ENCODE peak calls at places on chromosome 15, in six cellular contexts. U, I, V, L, H and Y are unnamed samples.

GRCh38 chr15:25171856-25172687 is 217.3 kb downstream of the SNRPN start:
- DNase-seq in U (no peak), I (no peak), V (no peak), L (peak), H (peak), Y (peak)

GRCh38 chr15:52100807-52101206 is 11.8 kb downstream of the BCL2L10 start:
- DNase-seq in U (peak), I (peak), V (no peak), L (peak), H (peak), Y (no peak)

GRCh38 chr15:25862087-25862468 is 1.0 kb downstream of the ATP10A start:
- DNase-seq in U (peak), I (no peak), V (no peak), L (no peak), H (no peak), Y (no peak)

GRCh38 chr15:25245801-25246622 is 192.8 kb downstream of the UBE3A start:
- DNase-seq in U (no peak), I (no peak), V (no peak), L (no peak), H (peak), Y (peak)

GRCh38 chr15:63442080-63442479 is 60.4 kb upstream of the CA12 start:
- DNase-seq in U (no peak), I (no peak), V (no peak), L (no peak), H (no peak), Y (no peak)

GRCh38 chr15:73630796-73631471 is 2.3 kb downstream of the NPTN start:
- DNase-seq in U (no peak), I (no peak), V (no peak), L (no peak), H (no peak), Y (no peak)

GRCh38 chr15:78768096-78768495 is 43.2 kb downstream of the ADAMTS7 start:
- DNase-seq in U (no peak), I (no peak), V (no peak), L (no peak), H (peak), Y (no peak)

GRCh38 chr15:27831384-27832262 is 267.5 kb downstream of the OCA2 start:
- DNase-seq in U (no peak), I (no peak), V (no peak), L (no peak), H (no peak), Y (peak)

GRCh38 chr15:36658321-36658720 is 78.9 kb downstream of the CDIN1 start:
- DNase-seq in U (peak), I (no peak), V (peak), L (no peak), H (no peak), Y (no peak)

GRCh38 chr15:28947241-28947674 is 61.5 kb downstream of the APBA2 start:
- DNase-seq in U (no peak), I (no peak), V (no peak), L (no peak), H (no peak), Y (peak)

GRCh38 chr15:74403981-74404563 is 29.7 kb downstream of the SEMA7A start:
- DNase-seq in U (no peak), I (no peak), V (no peak), L (no peak), H (no peak), Y (no peak)

GRCh38 chr15:68603951-68604350 is 25.2 kb downstream of the CORO2B start:
- DNase-seq in U (no peak), I (no peak), V (no peak), L (no peak), H (no peak), Y (no peak)

GRCh38 chr15:29093696-29094343 is 175.8 kb downstream of the NSMCE3 start:
- DNase-seq in U (no peak), I (no peak), V (no peak), L (peak), H (no peak), Y (no peak)

GRCh38 chr15:73140154-73140553 is 87.9 kb downstream of the NEO1 start:
- DNase-seq in U (peak), I (no peak), V (no peak), L (no peak), H (no peak), Y (no peak)

GRCh38 chr15:100831466-100831865 is 48.2 kb upstream of the ALDH1A3 start:
- DNase-seq in U (no peak), I (no peak), V (no peak), L (no peak), H (no peak), Y (no peak)

GRCh38 chr15:89416339-89417183 is 79.8 kb downstream of the RHCG start:
- DNase-seq in U (peak), I (no peak), V (no peak), L (no peak), H (peak), Y (no peak)

GRCh38 chr15:74006774-74007639 is 12.5 kb downstream of the PML start:
- DNase-seq in U (no peak), I (no peak), V (no peak), L (no peak), H (no peak), Y (no peak)

GRCh38 chr15:73127302-73127936 is 75.2 kb downstream of the NEO1 start:
- DNase-seq in U (peak), I (no peak), V (no peak), L (no peak), H (no peak), Y (no peak)

GRCh38 chr15:40252438-40253178 is 13.7 kb downstream of the PAK6 start:
- DNase-seq in U (no peak), I (no peak), V (no peak), L (no peak), H (peak), Y (no peak)

GRCh38 chr15:38886315-38887163 is 321.9 kb upstream of the RASGRP1 start:
- DNase-seq in U (peak), I (peak), V (no peak), L (no peak), H (no peak), Y (no peak)

GRCh38 chr15:89556413-89557262 is 18.6 kb upstream of the TICRR start:
- DNase-seq in U (peak), I (peak), V (peak), L (peak), H (no peak), Y (no peak)

GRCh38 chr15:26772588-26773484 is at the start of gene GABRB3:
- DNase-seq in U (peak), I (no peak), V (no peak), L (no peak), H (peak), Y (no peak)

GRCh38 chr15:67193223-67194009 is 61.0 kb downstream of the AAGAB start:
- DNase-seq in U (no peak), I (no peak), V (peak), L (no peak), H (peak), Y (no peak)

GRCh38 chr15:100788080-100788730 is 91.4 kb upstream of the ALDH1A3 start:
- DNase-seq in U (no peak), I (no peak), V (no peak), L (no peak), H (no peak), Y (peak)

GRCh38 chr15:36527512-36528162 is 51.8 kb upstream of the CDIN1 start:
- DNase-seq in U (peak), I (no peak), V (no peak), L (no peak), H (no peak), Y (no peak)

GRCh38 chr15:35912196-35912595 is 366.2 kb upstream of the DPH6 start:
- DNase-seq in U (peak), I (no peak), V (no peak), L (no peak), H (no peak), Y (no peak)

GRCh38 chr15:94070341-94071275 is 160.8 kb upstream of the MCTP2 start:
- DNase-seq in U (peak), I (no peak), V (no peak), L (no peak), H (no peak), Y (no peak)

GRCh38 chr15:99928429-99928981 is 195.3 kb upstream of the LYSMD4 start:
- DNase-seq in U (peak), I (peak), V (peak), L (peak), H (peak), Y (peak)

GRCh38 chr15:79916424-79916823 is 19.6 kb upstream of the MTHFS start:
- DNase-seq in U (no peak), I (no peak), V (no peak), L (no peak), H (no peak), Y (no peak)

GRCh38 chr15:82146990-82147461 is 101.2 kb upstream of the MEX3B start:
- DNase-seq in U (peak), I (no peak), V (no peak), L (no peak), H (no peak), Y (no peak)

GRCh38 chr15:39589815-39590644 is 9.2 kb downstream of the THBS1 start:
- DNase-seq in U (peak), I (no peak), V (no peak), L (no peak), H (no peak), Y (no peak)

GRCh38 chr15:92928351-92928750 is 28.2 kb downstream of the CHD2 start:
- DNase-seq in U (no peak), I (no peak), V (no peak), L (no peak), H (no peak), Y (no peak)

GRCh38 chr15:32042269-32042996 is 12.1 kb downstream of the CHRNA7 start:
- DNase-seq in U (no peak), I (no peak), V (peak), L (no peak), H (no peak), Y (no peak)

GRCh38 chr15:70775160-70775559 is 11.8 kb upstream of the UACA start:
- DNase-seq in U (peak), I (no peak), V (no peak), L (no peak), H (no peak), Y (no peak)

GRCh38 chr15:49279481-49280186 is 109.6 kb downstream of the GALK2 start:
- DNase-seq in U (no peak), I (no peak), V (no peak), L (no peak), H (no peak), Y (no peak)

GRCh38 chr15:93932164-93932776 is 299.1 kb upstream of the MCTP2 start:
- DNase-seq in U (no peak), I (no peak), V (no peak), L (no peak), H (no peak), Y (no peak)

GRCh38 chr15:48693474-48693873 is 48.0 kb upstream of the FBN1 start:
- DNase-seq in U (peak), I (no peak), V (no peak), L (no peak), H (no peak), Y (no peak)

GRCh38 chr15:70494861-70495571 is 268.3 kb downstream of the UACA start:
- DNase-seq in U (peak), I (peak), V (no peak), L (no peak), H (no peak), Y (no peak)

GRCh38 chr15:42603978-42604377 is 28.6 kb downstream of the STARD9 start:
- DNase-seq in U (no peak), I (no peak), V (no peak), L (no peak), H (no peak), Y (no peak)

GRCh38 chr15:42602501-42602900 is 27.1 kb downstream of the STARD9 start:
- DNase-seq in U (no peak), I (no peak), V (no peak), L (no peak), H (no peak), Y (no peak)

GRCh38 chr15:42608767-42609488 is 33.5 kb downstream of the STARD9 start:
- DNase-seq in U (no peak), I (no peak), V (no peak), L (no peak), H (no peak), Y (no peak)

GRCh38 chr15:42608110-42608531 is 32.7 kb downstream of the STARD9 start:
- DNase-seq in U (peak), I (no peak), V (no peak), L (no peak), H (no peak), Y (no peak)

GRCh38 chr15:42605281-42605744 is 29.9 kb downstream of the STARD9 start:
- DNase-seq in U (peak), I (no peak), V (no peak), L (no peak), H (no peak), Y (no peak)
- H3K4me3 ChIP-seq in U (no peak), I (no peak), V (no peak), L (no peak), H (no peak), Y (peak)

GRCh38 chr15:64891546-64891945 is 20.2 kb upstream of the ANKDD1A start:
- DNase-seq in U (no peak), I (no peak), V (no peak), L (no peak), H (no peak), Y (no peak)

GRCh38 chr15:64894395-64895056 is 17.2 kb upstream of the ANKDD1A start:
- DNase-seq in U (no peak), I (no peak), V (no peak), L (no peak), H (peak), Y (no peak)

GRCh38 chr15:64893481-64894394 is 18.0 kb upstream of the ANKDD1A start:
- DNase-seq in U (peak), I (peak), V (no peak), L (peak), H (peak), Y (peak)

GRCh38 chr15:64895285-64896065 is 16.2 kb upstream of the ANKDD1A start:
- DNase-seq in U (peak), I (no peak), V (no peak), L (no peak), H (peak), Y (no peak)

GRCh38 chr15:64892850-64893403 is 18.8 kb upstream of the ANKDD1A start:
- DNase-seq in U (no peak), I (no peak), V (no peak), L (no peak), H (no peak), Y (no peak)
- H3K4me3 ChIP-seq in U (no peak), I (no peak), V (no peak), L (no peak), H (no peak), Y (no peak)

DNA sequence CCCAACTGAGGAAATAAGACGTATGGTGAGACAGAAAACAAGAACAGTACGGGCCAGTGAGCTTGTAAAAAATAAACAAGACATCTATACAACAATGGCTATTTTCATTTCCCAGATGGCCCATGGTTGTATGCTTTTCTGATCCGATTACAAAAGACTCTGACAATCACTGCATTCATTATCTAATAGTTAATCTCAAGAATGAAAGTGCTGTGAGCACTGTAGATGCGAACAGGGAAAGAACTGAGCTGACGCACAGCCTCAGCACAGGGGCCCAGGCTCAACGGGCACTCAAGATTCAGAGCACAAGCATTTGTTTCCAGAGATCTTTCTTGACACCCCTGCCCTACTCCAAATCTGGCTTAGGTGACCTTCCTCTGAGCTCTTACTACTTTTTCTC is 6.9 kb downstream of the MTMR10 start:
- DNase-seq in U (no peak), I (no peak), V (no peak), L (no peak), H (no peak), Y (no peak)
- H3K4me3 ChIP-seq in U (no peak), I (no peak), V (peak), L (no peak), H (peak), Y (peak)

GRCh38 chr15:57377478-57377847 is 1.2 kb downstream of the CGNL1 start:
- DNase-seq in U (no peak), I (no peak), V (peak), L (no peak), H (no peak), Y (no peak)
- H3K4me3 ChIP-seq in U (no peak), I (no peak), V (peak), L (peak), H (peak), Y (peak)

DNA sequence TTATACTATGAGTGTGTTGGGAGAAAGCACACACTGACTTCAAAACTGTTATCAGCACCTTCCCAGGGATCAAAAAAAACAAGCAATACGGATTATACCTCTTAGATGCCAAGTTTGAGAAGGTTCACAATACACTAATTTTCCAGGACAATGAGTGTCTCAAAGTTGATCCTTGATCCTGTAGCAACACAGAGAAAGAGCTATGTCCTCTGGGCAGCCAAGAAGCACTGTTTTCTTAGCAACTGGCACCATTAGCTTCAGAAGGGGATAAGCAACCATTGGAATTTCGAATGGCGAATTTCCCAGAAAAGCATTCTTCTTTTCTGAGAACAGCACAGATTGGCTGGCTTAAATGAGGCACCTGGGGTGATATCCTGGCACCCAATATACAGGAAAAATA is 270.3 kb upstream of the RORA start:
- DNase-seq in U (peak), I (no peak), V (no peak), L (no peak), H (no peak), Y (no peak)
- H3K4me3 ChIP-seq in U (no peak), I (no peak), V (no peak), L (no peak), H (no peak), Y (no peak)

DNA sequence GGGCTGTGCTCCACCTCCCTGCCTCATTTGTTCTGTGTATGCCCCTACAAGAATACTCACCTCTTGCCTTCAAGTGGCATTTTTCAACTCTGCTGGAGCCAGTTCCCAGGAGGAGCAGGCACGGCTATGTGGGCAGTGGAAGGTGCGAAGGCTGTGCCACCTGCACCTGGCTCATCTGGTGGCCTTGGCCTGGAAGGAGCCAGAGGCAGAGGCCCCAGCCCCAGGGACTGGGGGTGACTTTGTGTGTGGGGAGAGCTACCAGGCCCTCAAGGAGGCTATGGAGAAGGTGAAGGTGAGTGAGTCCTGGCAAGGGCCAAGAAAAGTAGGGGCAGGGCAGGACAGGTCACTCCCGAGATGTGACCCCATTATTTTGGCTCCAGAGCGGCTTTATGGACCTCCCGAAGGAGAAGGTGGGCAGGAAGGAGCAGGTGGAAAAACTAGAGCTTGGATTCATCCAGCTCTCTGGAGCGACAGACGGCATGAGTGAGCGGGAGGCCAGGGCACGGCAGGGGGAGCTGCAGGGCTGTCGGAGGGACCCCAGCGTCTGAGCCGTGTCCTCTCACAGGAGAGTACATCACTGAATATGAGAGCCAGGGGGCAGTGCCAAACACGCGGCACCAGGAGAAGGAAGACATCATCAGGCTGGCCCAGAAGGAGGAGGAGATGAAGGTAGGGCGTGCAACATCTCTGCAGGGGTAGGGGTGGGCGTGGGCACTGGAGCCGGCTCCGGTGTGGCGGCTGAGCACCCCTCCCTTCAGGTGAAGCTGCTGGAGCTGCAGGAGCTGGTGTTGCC is 57.3 kb upstream of the UBE2Q2 start:
- DNase-seq in U (no peak), I (no peak), V (no peak), L (no peak), H (no peak), Y (no peak)
- H3K4me3 ChIP-seq in U (no peak), I (no peak), V (no peak), L (no peak), H (no peak), Y (no peak)

DNA sequence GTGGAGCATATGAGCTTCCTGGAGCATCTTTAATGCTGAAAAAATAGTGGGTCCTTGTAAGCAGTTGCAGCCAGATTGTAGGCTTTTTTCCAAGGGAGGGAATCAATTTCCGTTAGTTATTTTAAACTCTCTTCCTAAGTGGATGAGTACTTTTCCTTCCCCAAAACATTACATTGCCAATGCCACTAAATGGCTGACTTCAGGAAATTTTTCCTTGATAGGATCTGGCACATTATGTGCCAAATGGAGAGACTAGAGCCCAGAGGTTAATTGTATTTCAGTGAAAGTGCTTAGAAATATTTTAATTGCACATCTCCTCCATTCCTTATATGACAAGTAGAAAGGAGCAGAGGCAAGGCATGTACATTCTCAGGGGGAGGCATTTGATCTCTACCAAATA is 83.5 kb downstream of the TNFAIP8L3 start:
- DNase-seq in U (no peak), I (no peak), V (no peak), L (no peak), H (no peak), Y (no peak)
- H3K4me3 ChIP-seq in U (no peak), I (no peak), V (no peak), L (no peak), H (no peak), Y (no peak)